ENCODE peak calls at places on chromosomes 3 and 15, in four cellular contexts. One of them, this sample, is unnamed.

GRCh38 chr3:170267793-170268192 is 45.6 kb downstream of the PRKCI start:
- DNase-seq in HCT116: no peak
- DNase-seq in breast epithelium: no peak
- DNase-seq in HL-60: no peak
- DNase-seq in this sample: no peak

GRCh38 chr15:50055333-50056278 is 63.4 kb downstream of the ATP8B4 start:
- DNase-seq in HCT116: no peak
- DNase-seq in breast epithelium: no peak
- DNase-seq in HL-60: peak
- DNase-seq in this sample: peak

GRCh38 chr3:48422691-48423090 is 7.2 kb downstream of the PLXNB1 start:
- DNase-seq in HCT116: no peak
- DNase-seq in breast epithelium: no peak
- DNase-seq in HL-60: no peak
- DNase-seq in this sample: no peak

GRCh38 chr3:143751643-143752178 is 96.6 kb downstream of the SLC9A9 start:
- DNase-seq in HCT116: no peak
- DNase-seq in breast epithelium: no peak
- DNase-seq in HL-60: no peak
- DNase-seq in this sample: no peak

GRCh38 chr15:54502416-54503075 is 524.3 kb downstream of the UNC13C start:
- DNase-seq in HCT116: no peak
- DNase-seq in breast epithelium: no peak
- DNase-seq in HL-60: no peak
- DNase-seq in this sample: no peak

GRCh38 chr15:92797168-92798052 is 102.7 kb upstream of the CHD2 start:
- DNase-seq in HCT116: peak
- DNase-seq in breast epithelium: no peak
- DNase-seq in HL-60: peak
- DNase-seq in this sample: peak

GRCh38 chr15:71800835-71801745 is 9.3 kb upstream of the NR2E3 start:
- DNase-seq in HCT116: peak
- DNase-seq in breast epithelium: no peak
- DNase-seq in HL-60: peak
- DNase-seq in this sample: peak

GRCh38 chr3:189626286-189626685 is 4.9 kb upstream of the TP63 start:
- DNase-seq in HCT116: no peak
- DNase-seq in breast epithelium: no peak
- DNase-seq in HL-60: no peak
- DNase-seq in this sample: no peak

DNA sequence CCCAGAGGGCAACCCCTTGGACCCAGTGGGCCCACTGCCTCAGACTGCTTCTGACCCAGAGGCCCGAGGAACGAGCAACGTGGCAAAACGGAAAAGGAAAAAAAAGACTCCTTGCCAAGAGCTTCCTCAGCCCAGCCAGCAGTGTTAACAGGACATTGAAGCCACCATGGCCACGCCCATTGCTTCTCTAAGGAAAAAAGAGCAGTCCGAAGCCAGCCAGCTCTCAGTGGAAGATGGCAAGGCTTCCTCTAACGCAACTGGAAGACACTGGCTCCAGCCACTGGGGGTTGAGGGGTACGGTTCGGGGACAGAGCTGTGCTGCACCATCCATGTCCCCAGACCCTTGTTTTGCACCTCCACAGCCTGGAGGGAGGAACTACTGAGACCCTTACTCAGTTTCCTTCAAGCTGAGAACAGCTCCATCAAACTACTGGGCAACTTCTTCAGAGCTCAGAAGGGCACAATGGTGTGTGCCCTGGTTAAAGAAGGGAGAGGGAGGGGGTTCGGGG is 10.7 kb downstream of the BMF start:
- DNase-seq in HCT116: no peak
- DNase-seq in breast epithelium: no peak
- DNase-seq in HL-60: peak
- DNase-seq in this sample: no peak
- H3K4me3 ChIP-seq in HCT116: no peak
- H3K4me3 ChIP-seq in breast epithelium: peak
- H3K4me3 ChIP-seq in HL-60: no peak
- H3K4me3 ChIP-seq in this sample: peak

GRCh38 chr15:65259367-65259781 is 27.3 kb downstream of the PARP16 start:
- DNase-seq in HCT116: no peak
- DNase-seq in breast epithelium: no peak
- DNase-seq in HL-60: no peak
- DNase-seq in this sample: no peak

GRCh38 chr15:65258863-65259262 is 27.8 kb downstream of the PARP16 start:
- DNase-seq in HCT116: no peak
- DNase-seq in breast epithelium: no peak
- DNase-seq in HL-60: no peak
- DNase-seq in this sample: no peak

GRCh38 chr15:65264877-65265430 is 21.7 kb downstream of the PARP16 start:
- DNase-seq in HCT116: no peak
- DNase-seq in breast epithelium: no peak
- DNase-seq in HL-60: no peak
- DNase-seq in this sample: no peak

GRCh38 chr15:65266469-65266868 is 20.2 kb downstream of the PARP16 start:
- DNase-seq in HCT116: no peak
- DNase-seq in breast epithelium: no peak
- DNase-seq in HL-60: no peak
- DNase-seq in this sample: no peak

GRCh38 chr15:65263313-65263712 is 23.4 kb downstream of the PARP16 start:
- DNase-seq in HCT116: no peak
- DNase-seq in breast epithelium: no peak
- DNase-seq in HL-60: no peak
- DNase-seq in this sample: no peak
- TF ChIP-seq POLR2AphosphoS5 in HCT116: no peak
- TF ChIP-seq POLR2AphosphoS5 in breast epithelium: no peak
- TF ChIP-seq POLR2AphosphoS5 in HL-60: no peak
- TF ChIP-seq POLR2AphosphoS5 in this sample: no peak

GRCh38 chr3:32850636-32851035 is 32.8 kb downstream of the TRIM71 start:
- DNase-seq in HCT116: no peak
- DNase-seq in breast epithelium: no peak
- DNase-seq in HL-60: no peak
- DNase-seq in this sample: no peak
- H3K27ac ChIP-seq in HCT116: no peak
- H3K27ac ChIP-seq in breast epithelium: no peak
- H3K27ac ChIP-seq in HL-60: no peak
- H3K27ac ChIP-seq in this sample: no peak

DNA sequence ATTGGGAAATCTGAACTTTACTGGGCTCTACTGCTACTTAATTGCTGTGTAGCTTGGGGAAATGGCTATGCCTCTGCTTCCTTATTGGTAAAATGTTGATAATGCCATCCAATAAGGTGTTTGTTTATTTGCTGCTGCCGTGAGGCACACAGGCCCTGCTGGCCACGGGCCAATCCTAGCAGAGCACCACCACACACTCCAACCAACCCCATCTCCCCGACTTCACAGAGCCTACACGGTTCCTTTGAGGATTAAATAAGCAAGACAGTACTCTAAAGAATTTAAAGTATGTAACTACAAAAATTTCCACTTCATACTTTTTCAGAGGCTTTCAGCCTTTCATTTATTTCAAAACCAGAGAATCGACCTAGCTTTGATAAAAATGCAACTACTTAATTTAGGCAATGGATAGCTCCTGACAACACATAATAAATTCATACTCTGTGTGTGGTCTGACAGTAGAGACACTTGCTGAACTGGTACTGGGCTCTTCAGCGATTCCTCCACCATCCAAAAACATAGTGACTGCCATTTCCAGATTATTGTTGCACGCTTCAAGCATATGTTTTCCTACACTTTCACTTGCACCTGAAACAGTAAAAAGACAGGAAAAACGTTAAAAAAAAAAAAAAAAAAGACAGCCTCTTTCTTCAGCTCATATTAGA is 25.3 kb downstream of the UBXN7 start:
- DNase-seq in HCT116: no peak
- DNase-seq in breast epithelium: no peak
- DNase-seq in HL-60: no peak
- DNase-seq in this sample: no peak
- H3K4me3 ChIP-seq in HCT116: no peak
- H3K4me3 ChIP-seq in breast epithelium: no peak
- H3K4me3 ChIP-seq in HL-60: no peak
- H3K4me3 ChIP-seq in this sample: peak

GRCh38 chr15:90322531-90322930 is 29.6 kb upstream of the ZNF774 start:
- DNase-seq in HCT116: no peak
- DNase-seq in breast epithelium: no peak
- DNase-seq in HL-60: no peak
- DNase-seq in this sample: no peak

GRCh38 chr15:90318591-90318990 is 33.5 kb upstream of the ZNF774 start:
- DNase-seq in HCT116: no peak
- DNase-seq in breast epithelium: no peak
- DNase-seq in HL-60: no peak
- DNase-seq in this sample: no peak

GRCh38 chr15:90316139-90316538 is 35.9 kb upstream of the ZNF774 start:
- DNase-seq in HCT116: no peak
- DNase-seq in breast epithelium: no peak
- DNase-seq in HL-60: no peak
- DNase-seq in this sample: no peak

GRCh38 chr15:90320885-90321278 is 31.2 kb upstream of the ZNF774 start:
- DNase-seq in HCT116: no peak
- DNase-seq in breast epithelium: no peak
- DNase-seq in HL-60: no peak
- DNase-seq in this sample: no peak

GRCh38 chr15:90320062-90320884 is 31.8 kb upstream of the ZNF774 start:
- DNase-seq in HCT116: peak
- DNase-seq in breast epithelium: peak
- DNase-seq in HL-60: peak
- DNase-seq in this sample: no peak
- TF ChIP-seq POLR2AphosphoS5 in HCT116: no peak
- TF ChIP-seq POLR2AphosphoS5 in breast epithelium: peak
- TF ChIP-seq POLR2AphosphoS5 in HL-60: no peak
- TF ChIP-seq POLR2AphosphoS5 in this sample: no peak

GRCh38 chr3:45657853-45658252 is 31.3 kb upstream of the SACM1L start:
- DNase-seq in HCT116: no peak
- DNase-seq in breast epithelium: no peak
- DNase-seq in HL-60: no peak
- DNase-seq in this sample: no peak

GRCh38 chr3:45653205-45653604 is 36.0 kb upstream of the SACM1L start:
- DNase-seq in HCT116: no peak
- DNase-seq in breast epithelium: no peak
- DNase-seq in HL-60: no peak
- DNase-seq in this sample: no peak

GRCh38 chr3:45656575-45657363 is 32.4 kb upstream of the SACM1L start:
- DNase-seq in HCT116: peak
- DNase-seq in breast epithelium: peak
- DNase-seq in HL-60: peak
- DNase-seq in this sample: peak

GRCh38 chr3:45654344-45654934 is 34.8 kb upstream of the SACM1L start:
- DNase-seq in HCT116: no peak
- DNase-seq in breast epithelium: no peak
- DNase-seq in HL-60: peak
- DNase-seq in this sample: no peak

GRCh38 chr3:45655906-45656305 is 33.3 kb upstream of the SACM1L start:
- DNase-seq in HCT116: no peak
- DNase-seq in breast epithelium: no peak
- DNase-seq in HL-60: no peak
- DNase-seq in this sample: no peak
- H3K27ac ChIP-seq in HCT116: no peak
- H3K27ac ChIP-seq in breast epithelium: no peak
- H3K27ac ChIP-seq in HL-60: no peak
- H3K27ac ChIP-seq in this sample: no peak

This sample was measured in SK-N-MC.